ENCODE peak calls at places on chromosomes 16 and 17, in eight cellular contexts. One of them, this sample, is unnamed.

GRCh38 chr17:32827227-32827626 is 49.7 kb downstream of the MYO1D start:
- DNase-seq in B cell: no peak
- DNase-seq in mesothelial cell of epicardium: no peak
- DNase-seq in astrocyte of the spinal cord: no peak
- DNase-seq in AG04450: no peak
- DNase-seq in transverse colon: no peak
- DNase-seq in CD8-positive, alpha-beta T cell: no peak
- DNase-seq in GM13977: no peak
- DNase-seq in this sample: no peak

GRCh38 chr17:5203908-5204294 is 12.2 kb upstream of the ZNF594 start:
- DNase-seq in mesothelial cell of epicardium: no peak
- DNase-seq in CD8-positive, alpha-beta T cell: no peak
- DNase-seq in astrocyte of the spinal cord: peak; percentile 71
- DNase-seq in B cell: no peak
- DNase-seq in GM13977: no peak
- DNase-seq in transverse colon: no peak
- DNase-seq in AG04450: peak; percentile 20
- DNase-seq in this sample: no peak

GRCh38 chr17:63837480-63837879 is 5.0 kb downstream of the SMARCD2 start:
- DNase-seq in AG04450: no peak
- DNase-seq in B cell: no peak
- DNase-seq in CD8-positive, alpha-beta T cell: no peak
- DNase-seq in astrocyte of the spinal cord: no peak
- DNase-seq in GM13977: no peak
- DNase-seq in mesothelial cell of epicardium: no peak
- DNase-seq in transverse colon: no peak
- DNase-seq in this sample: no peak

GRCh38 chr17:9564104-9564503 is 11.5 kb downstream of the STX8 start:
- DNase-seq in transverse colon: no peak
- DNase-seq in B cell: no peak
- DNase-seq in CD8-positive, alpha-beta T cell: no peak
- DNase-seq in astrocyte of the spinal cord: no peak
- DNase-seq in mesothelial cell of epicardium: no peak
- DNase-seq in GM13977: no peak
- DNase-seq in AG04450: no peak
- DNase-seq in this sample: no peak

GRCh38 chr17:75238684-75239191 is 22.7 kb downstream of the GGA3 start:
- DNase-seq in GM13977: peak; percentile 88
- DNase-seq in astrocyte of the spinal cord: peak; percentile 55
- DNase-seq in B cell: peak; percentile 71
- DNase-seq in CD8-positive, alpha-beta T cell: peak; percentile 41
- DNase-seq in AG04450: peak; percentile 43
- DNase-seq in transverse colon: peak; percentile 61
- DNase-seq in mesothelial cell of epicardium: no peak
- DNase-seq in this sample: no peak

GRCh38 chr17:68011199-68011665 is 15.0 kb upstream of the C17orf58 start:
- DNase-seq in mesothelial cell of epicardium: no peak
- DNase-seq in astrocyte of the spinal cord: no peak
- DNase-seq in transverse colon: peak; percentile 75
- DNase-seq in AG04450: no peak
- DNase-seq in CD8-positive, alpha-beta T cell: peak; percentile 45
- DNase-seq in B cell: peak; percentile 50
- DNase-seq in GM13977: peak; percentile 63
- DNase-seq in this sample: no peak

GRCh38 chr16:10500582-10500981 is 79.8 kb downstream of the EMP2 start:
- DNase-seq in AG04450: no peak
- DNase-seq in CD8-positive, alpha-beta T cell: no peak
- DNase-seq in mesothelial cell of epicardium: no peak
- DNase-seq in transverse colon: no peak
- DNase-seq in astrocyte of the spinal cord: no peak
- DNase-seq in B cell: no peak
- DNase-seq in GM13977: no peak
- DNase-seq in this sample: no peak

GRCh38 chr17:51803161-51803560 is 355.4 kb downstream of the CA10 start:
- DNase-seq in B cell: no peak
- DNase-seq in AG04450: no peak
- DNase-seq in mesothelial cell of epicardium: no peak
- DNase-seq in CD8-positive, alpha-beta T cell: no peak
- DNase-seq in transverse colon: no peak
- DNase-seq in astrocyte of the spinal cord: no peak
- DNase-seq in GM13977: no peak
- DNase-seq in this sample: no peak

GRCh38 chr16:15648135-15648730 is 1.8 kb upstream of the NDE1 start:
- DNase-seq in B cell: no peak
- DNase-seq in CD8-positive, alpha-beta T cell: no peak
- DNase-seq in AG04450: no peak
- DNase-seq in transverse colon: no peak
- DNase-seq in mesothelial cell of epicardium: no peak
- DNase-seq in astrocyte of the spinal cord: no peak
- DNase-seq in GM13977: no peak
- DNase-seq in this sample: no peak

GRCh38 chr16:20614201-20615141 is 38.3 kb upstream of the ACSM2B start:
- DNase-seq in transverse colon: no peak
- DNase-seq in CD8-positive, alpha-beta T cell: no peak
- DNase-seq in GM13977: no peak
- DNase-seq in astrocyte of the spinal cord: no peak
- DNase-seq in mesothelial cell of epicardium: no peak
- DNase-seq in B cell: no peak
- DNase-seq in AG04450: no peak
- DNase-seq in this sample: peak; percentile 73

GRCh38 chr17:68599091-68599872 is 1.9 kb downstream of the FAM20A start:
- DNase-seq in GM13977: no peak
- DNase-seq in transverse colon: no peak
- DNase-seq in B cell: no peak
- DNase-seq in AG04450: no peak
- DNase-seq in astrocyte of the spinal cord: peak; percentile 7
- DNase-seq in mesothelial cell of epicardium: no peak
- DNase-seq in CD8-positive, alpha-beta T cell: no peak
- DNase-seq in this sample: peak; percentile 13

GRCh38 chr16:1645914-1646525 is 32.1 kb upstream of the JPT2 start:
- DNase-seq in CD8-positive, alpha-beta T cell: peak; percentile 17
- DNase-seq in AG04450: no peak
- DNase-seq in astrocyte of the spinal cord: peak; percentile 26
- DNase-seq in transverse colon: no peak
- DNase-seq in B cell: peak; percentile 52
- DNase-seq in GM13977: no peak
- DNase-seq in mesothelial cell of epicardium: no peak
- DNase-seq in this sample: no peak
- TF ChIP-seq CTCF in CD8-positive, alpha-beta T cell: no peak
- TF ChIP-seq CTCF in AG04450: no peak
- TF ChIP-seq CTCF in astrocyte of the spinal cord: no peak
- TF ChIP-seq CTCF in transverse colon: no peak
- TF ChIP-seq CTCF in B cell: no peak
- TF ChIP-seq CTCF in GM13977: no peak
- TF ChIP-seq CTCF in mesothelial cell of epicardium: no peak
- TF ChIP-seq CTCF in this sample: no peak

DNA sequence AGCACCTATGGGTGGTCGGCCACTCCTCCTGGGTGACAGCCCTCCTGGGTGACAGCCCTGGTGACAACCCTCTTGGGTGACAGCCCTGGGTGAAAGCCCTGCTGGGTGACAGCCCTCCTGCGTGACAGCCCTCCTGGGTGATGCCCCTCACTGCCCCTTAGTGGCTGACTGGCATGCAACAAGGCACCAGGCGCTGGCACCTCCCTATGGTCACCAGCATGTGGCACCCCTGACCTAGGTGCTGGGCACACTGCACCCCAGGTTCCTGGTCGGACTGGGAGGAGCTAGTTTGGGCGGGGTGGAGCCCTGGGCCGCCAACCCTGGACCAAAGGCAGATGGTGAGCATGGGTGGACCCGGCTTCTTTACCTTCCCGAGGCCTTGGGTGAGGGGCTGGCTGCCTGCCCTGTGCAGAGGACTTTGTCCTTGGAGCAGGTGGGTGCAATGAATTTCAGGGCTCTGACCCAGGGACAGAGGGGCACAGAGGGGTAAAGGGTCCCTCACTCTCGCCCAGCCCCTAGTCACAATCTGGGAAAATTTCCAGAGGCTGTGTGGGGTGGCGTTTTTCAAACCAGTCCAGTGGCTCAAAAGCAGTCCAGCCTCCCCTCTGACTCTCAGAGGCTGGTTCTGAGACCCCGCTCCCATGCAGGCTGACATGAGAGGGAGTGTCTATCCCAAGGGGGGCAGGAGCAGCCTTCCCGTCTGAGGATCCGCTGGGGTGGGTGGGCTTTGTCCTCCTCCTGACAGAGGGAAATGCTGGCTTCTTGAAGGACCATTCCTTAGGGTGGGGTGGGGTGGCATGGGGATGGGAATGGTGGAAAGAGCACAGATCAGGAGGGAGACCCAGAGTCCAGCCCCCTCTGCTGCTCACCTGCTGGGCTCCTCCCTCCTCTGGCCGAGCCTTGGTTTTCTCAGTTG is 25.9 kb upstream of the TNFRSF13B start:
- DNase-seq in B cell: no peak
- DNase-seq in GM13977: no peak
- DNase-seq in astrocyte of the spinal cord: no peak
- DNase-seq in mesothelial cell of epicardium: no peak
- DNase-seq in transverse colon: no peak
- DNase-seq in AG04450: no peak
- DNase-seq in CD8-positive, alpha-beta T cell: no peak
- DNase-seq in this sample: no peak
- TF ChIP-seq CTCF in B cell: no peak
- TF ChIP-seq CTCF in GM13977: no peak
- TF ChIP-seq CTCF in astrocyte of the spinal cord: no peak
- TF ChIP-seq CTCF in mesothelial cell of epicardium: no peak
- TF ChIP-seq CTCF in transverse colon: no peak
- TF ChIP-seq CTCF in AG04450: peak; percentile 81
- TF ChIP-seq CTCF in CD8-positive, alpha-beta T cell: no peak
- TF ChIP-seq CTCF in this sample: no peak

GRCh38 chr17:42340691-42341127 is 47.5 kb downstream of the STAT3 start:
- DNase-seq in transverse colon: no peak
- DNase-seq in astrocyte of the spinal cord: no peak
- DNase-seq in CD8-positive, alpha-beta T cell: no peak
- DNase-seq in mesothelial cell of epicardium: no peak
- DNase-seq in B cell: no peak
- DNase-seq in GM13977: no peak
- DNase-seq in AG04450: no peak
- DNase-seq in this sample: no peak
- TF ChIP-seq CTCF in transverse colon: no peak
- TF ChIP-seq CTCF in astrocyte of the spinal cord: no peak
- TF ChIP-seq CTCF in CD8-positive, alpha-beta T cell: no peak
- TF ChIP-seq CTCF in mesothelial cell of epicardium: no peak
- TF ChIP-seq CTCF in B cell: no peak
- TF ChIP-seq CTCF in GM13977: no peak
- TF ChIP-seq CTCF in AG04450: no peak
- TF ChIP-seq CTCF in this sample: no peak

GRCh38 chr17:50072130-50072529 is 16.2 kb downstream of the ITGA3 start:
- DNase-seq in astrocyte of the spinal cord: no peak
- DNase-seq in AG04450: no peak
- DNase-seq in B cell: no peak
- DNase-seq in transverse colon: no peak
- DNase-seq in CD8-positive, alpha-beta T cell: no peak
- DNase-seq in mesothelial cell of epicardium: no peak
- DNase-seq in GM13977: no peak
- DNase-seq in this sample: no peak
- TF ChIP-seq CTCF in astrocyte of the spinal cord: no peak
- TF ChIP-seq CTCF in AG04450: peak; percentile 3
- TF ChIP-seq CTCF in B cell: no peak
- TF ChIP-seq CTCF in transverse colon: no peak
- TF ChIP-seq CTCF in CD8-positive, alpha-beta T cell: no peak
- TF ChIP-seq CTCF in mesothelial cell of epicardium: no peak
- TF ChIP-seq CTCF in GM13977: no peak
- TF ChIP-seq CTCF in this sample: no peak